ENCODE peak calls at places on chromosomes 6 and 20, in ten cellular contexts. S, M, H, U, I, D, N, X, B and C are unnamed samples.

GRCh38 chr20:15100506-15101160 is 763.2 kb upstream of the FLRT3 start:
- DNase-seq in B (no peak), H (no peak), U (no peak), X (no peak), S (no peak), D (no peak), M (no peak), I (no peak), N (no peak), C (no peak)

GRCh38 chr6:134347916-134348805 is 30.2 kb upstream of the SGK1 start:
- DNase-seq in S (no peak), U (peak), B (no peak), H (no peak), I (no peak), X (no peak), D (no peak), N (no peak), M (peak), C (peak)

GRCh38 chr6:52815167-52816092 is 11.8 kb upstream of the GSTA1 start:
- DNase-seq in S (peak), H (peak), N (peak), X (no peak), U (peak), I (no peak), D (peak), B (no peak), M (peak), C (peak)

GRCh38 chr20:41174782-41175181 is 37.4 kb downstream of the PLCG1 start:
- DNase-seq in U (no peak), M (peak), X (no peak), N (no peak), I (peak), B (peak), D (no peak), H (no peak), S (no peak), C (no peak)

GRCh38 chr6:25329982-25330381 is 50.8 kb downstream of the CARMIL1 start:
- DNase-seq in D (no peak), H (no peak), I (no peak), N (no peak), U (no peak), M (no peak), B (no peak), X (no peak), S (no peak), C (no peak)

GRCh38 chr6:72621243-72622093 is at the start of gene KCNQ5:
- DNase-seq in M (no peak), U (no peak), H (peak), D (no peak), S (peak), X (peak), B (no peak), N (no peak), I (peak), C (peak)

GRCh38 chr6:50655848-50656453 is 57.4 kb upstream of the TFAP2D start:
- DNase-seq in U (no peak), B (no peak), H (peak), M (no peak), D (no peak), X (no peak), I (no peak), S (peak), N (peak), C (no peak)

GRCh38 chr6:132520953-132521352 is 8.0 kb upstream of the STX7 start:
- DNase-seq in D (no peak), H (no peak), S (no peak), N (no peak), M (no peak), X (no peak), B (no peak), I (no peak), U (no peak), C (no peak)

GRCh38 chr20:53916173-53916512 is 154.3 kb downstream of the BCAS1 start:
- DNase-seq in S (no peak), I (no peak), H (no peak), M (no peak), D (no peak), X (no peak), U (no peak), B (no peak), N (no peak), C (no peak)

GRCh38 chr6:169897601-169898358 is 146.4 kb downstream of the ERMARD start:
- DNase-seq in N (no peak), U (no peak), S (no peak), D (no peak), H (no peak), B (no peak), I (peak), M (no peak), X (peak), C (no peak)

GRCh38 chr6:116572162-116572561 is 858 bp downstream of the RWDD1 start:
- DNase-seq in M (no peak), B (no peak), U (no peak), D (peak), H (peak), I (no peak), N (peak), S (no peak), X (no peak), C (no peak)

GRCh38 chr20:60031107-60031506 is 72.9 kb downstream of the CDH26 start:
- DNase-seq in B (no peak), H (no peak), M (no peak), X (no peak), D (no peak), N (no peak), S (no peak), U (no peak), I (no peak), C (no peak)

GRCh38 chr20:61680096-61680495 is 385.6 kb downstream of the TAF4 start:
- DNase-seq in N (no peak), S (no peak), X (no peak), I (no peak), B (no peak), D (no peak), M (no peak), H (no peak), U (no peak), C (no peak)

GRCh38 chr20:23879811-23880374 is 345 bp upstream of the CST5 start:
- DNase-seq in S (no peak), D (no peak), H (no peak), M (no peak), X (no peak), N (peak), I (no peak), B (no peak), U (no peak), C (no peak)

GRCh38 chr6:39892490-39893129 is 41.7 kb downstream of the MOCS1 start:
- DNase-seq in S (peak), U (peak), N (peak), B (peak), I (no peak), D (peak), M (no peak), H (peak), X (no peak), C (peak)

GRCh38 chr20:63402178-63402859 is 41.2 kb upstream of the CHRNA4 start:
- DNase-seq in N (no peak), S (peak), D (no peak), I (no peak), H (no peak), B (no peak), U (no peak), X (no peak), M (no peak), C (no peak)

GRCh38 chr20:61762208-61762710 is 303.4 kb downstream of the TAF4 start:
- DNase-seq in H (no peak), U (no peak), N (no peak), S (no peak), X (no peak), M (no peak), B (no peak), I (no peak), D (no peak), C (no peak)

GRCh38 chr6:24743265-24743943 is 24.4 kb upstream of the C6orf62 start:
- DNase-seq in B (no peak), S (peak), I (no peak), N (no peak), U (no peak), M (peak), D (no peak), X (no peak), H (peak), C (peak)

GRCh38 chr6:114376611-114377206 is 33.9 kb upstream of the HS3ST5 start:
- DNase-seq in B (no peak), U (no peak), H (no peak), M (no peak), X (no peak), D (no peak), I (no peak), N (peak), S (no peak), C (no peak)

GRCh38 chr6:107956586-107957164 is 1.3 kb downstream of the SEC63 start:
- DNase-seq in S (no peak), U (no peak), M (no peak), D (no peak), I (no peak), N (no peak), X (no peak), H (no peak), B (no peak), C (no peak)

GRCh38 chr6:15473174-15473573 is 189.7 kb downstream of the DTNBP1 start:
- DNase-seq in H (no peak), S (no peak), X (no peak), N (no peak), U (no peak), M (no peak), D (no peak), I (no peak), B (no peak), C (no peak)

GRCh38 chr20:3165473-3166337 is 6.0 kb upstream of the FASTKD5 start:
- DNase-seq in M (no peak), D (peak), S (no peak), I (no peak), N (no peak), U (peak), X (no peak), H (no peak), B (peak), C (no peak)

GRCh38 chr6:146697921-146698320 is 99.1 kb downstream of the ADGB start:
- DNase-seq in U (no peak), M (no peak), H (no peak), S (no peak), B (no peak), D (no peak), N (no peak), X (no peak), I (no peak), C (no peak)

GRCh38 chr20:57753332-57754164 is 43.7 kb upstream of the PMEPA1 start:
- DNase-seq in H (no peak), N (no peak), B (peak), S (no peak), U (no peak), X (peak), M (no peak), D (no peak), I (peak), C (no peak)

GRCh38 chr20:56574531-56575142 is 41.6 kb downstream of the FAM209B start:
- DNase-seq in U (peak), X (no peak), I (peak), B (no peak), N (no peak), M (peak), D (no peak), S (no peak), H (peak), C (no peak)

DNA sequence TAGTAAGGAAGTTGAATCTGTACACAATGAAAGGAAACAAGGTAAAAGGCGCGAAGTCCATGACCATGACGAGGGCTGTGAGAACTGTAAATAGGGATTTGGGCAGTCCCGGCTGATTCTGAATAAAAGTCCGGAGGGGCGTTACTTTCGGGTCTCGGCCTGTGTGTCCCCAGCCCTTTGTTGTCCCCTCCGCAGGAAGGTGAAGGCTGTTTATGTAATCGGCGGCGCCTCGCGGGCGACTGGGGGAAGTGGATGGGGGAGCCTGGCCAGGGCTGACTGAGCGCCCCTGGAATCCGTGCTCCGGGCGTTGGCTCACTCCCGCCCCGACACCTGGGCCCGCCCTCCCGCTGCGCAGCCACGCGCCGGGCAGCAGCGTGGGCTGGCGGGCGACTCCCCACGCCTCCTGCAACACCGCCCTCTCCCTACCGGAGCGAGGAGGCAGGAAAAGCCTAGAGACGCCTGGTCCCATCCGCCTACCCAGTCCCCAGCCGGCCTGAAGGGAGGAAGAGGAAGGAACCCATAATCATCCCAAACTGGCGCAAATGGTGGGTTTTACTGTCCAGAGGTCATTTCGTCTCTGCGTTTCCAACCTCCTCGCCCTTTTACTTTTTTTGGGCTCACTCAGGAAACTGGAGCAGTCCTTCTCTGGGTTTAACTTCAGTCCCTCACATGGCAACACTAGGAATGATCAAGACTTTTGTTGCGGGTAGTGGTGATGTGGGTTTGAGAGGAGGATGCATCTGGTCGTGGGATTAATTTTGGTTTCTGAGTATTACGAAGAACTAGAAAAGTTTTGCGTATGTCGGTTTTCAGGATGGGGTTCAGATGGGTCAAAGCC is 12.1 kb downstream of the TRIM31 start:
- DNase-seq in D (peak), H (peak), B (peak), X (peak), I (no peak), S (no peak), U (peak), N (peak), M (peak), C (no peak)
- TF ChIP-seq POLR2A in D (no peak), H (no peak), B (no peak), X (no peak), I (no peak), S (no peak), U (no peak), N (peak), M (no peak), C (no peak)

GRCh38 chr6:37005061-37005810 is at the start of gene FGD2:
- DNase-seq in N (no peak), D (no peak), B (no peak), H (peak), S (no peak), U (no peak), M (no peak), I (peak), X (no peak), C (no peak)
- TF ChIP-seq POLR2A in N (no peak), D (no peak), B (no peak), H (no peak), S (no peak), U (no peak), M (no peak), I (no peak), X (no peak), C (no peak)

GRCh38 chr6:152983637-152984386 is 971 bp upstream of the FBXO5 start:
- DNase-seq in D (peak), S (peak), N (peak), I (peak), H (peak), M (peak), B (peak), X (peak), U (peak), C (peak)
- TF ChIP-seq POLR2A in D (peak), S (peak), N (peak), I (no peak), H (peak), M (no peak), B (peak), X (peak), U (peak), C (peak)

DNA sequence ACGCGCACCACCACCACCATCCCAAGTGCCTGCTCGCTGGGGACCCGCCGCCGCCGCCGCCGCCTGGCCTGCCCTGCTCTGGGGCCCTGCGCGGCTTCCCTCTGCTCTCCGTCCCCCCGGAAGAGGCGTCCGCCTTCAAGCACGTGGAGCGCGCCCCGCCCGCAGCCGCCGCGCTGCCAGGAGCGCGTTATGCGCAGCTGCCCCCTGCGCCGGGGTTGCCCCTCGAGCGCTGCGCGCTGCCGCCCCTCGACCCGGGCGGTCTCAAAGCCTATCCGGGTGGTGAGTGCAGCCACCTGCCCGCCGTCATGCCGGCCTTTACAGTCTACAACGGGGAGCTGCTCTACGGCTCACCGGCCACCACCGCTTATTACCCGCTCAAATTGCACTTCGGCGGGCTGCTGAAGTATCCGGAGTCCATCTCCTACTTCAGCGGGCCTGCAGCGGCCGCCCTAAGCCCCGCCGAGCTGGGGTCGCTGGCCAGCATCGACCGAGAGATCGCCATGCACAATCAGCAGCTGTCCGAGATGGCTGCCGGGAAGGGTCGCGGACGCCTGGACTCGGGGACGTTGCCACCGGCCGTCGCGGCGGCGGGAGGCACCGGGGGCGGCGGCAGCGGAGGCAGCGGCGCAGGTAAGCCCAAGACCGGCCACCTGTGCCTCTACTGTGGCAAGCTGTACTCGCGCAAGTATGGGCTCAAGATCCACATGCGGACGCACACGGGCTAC is 7.2 kb downstream of the PRDM13 start:
- DNase-seq in B (no peak), X (no peak), M (no peak), D (no peak), I (no peak), H (no peak), S (peak), U (no peak), N (no peak), C (no peak)
- TF ChIP-seq POLR2A in B (no peak), X (no peak), M (no peak), D (no peak), I (no peak), H (no peak), S (peak), U (no peak), N (no peak), C (no peak)

DNA sequence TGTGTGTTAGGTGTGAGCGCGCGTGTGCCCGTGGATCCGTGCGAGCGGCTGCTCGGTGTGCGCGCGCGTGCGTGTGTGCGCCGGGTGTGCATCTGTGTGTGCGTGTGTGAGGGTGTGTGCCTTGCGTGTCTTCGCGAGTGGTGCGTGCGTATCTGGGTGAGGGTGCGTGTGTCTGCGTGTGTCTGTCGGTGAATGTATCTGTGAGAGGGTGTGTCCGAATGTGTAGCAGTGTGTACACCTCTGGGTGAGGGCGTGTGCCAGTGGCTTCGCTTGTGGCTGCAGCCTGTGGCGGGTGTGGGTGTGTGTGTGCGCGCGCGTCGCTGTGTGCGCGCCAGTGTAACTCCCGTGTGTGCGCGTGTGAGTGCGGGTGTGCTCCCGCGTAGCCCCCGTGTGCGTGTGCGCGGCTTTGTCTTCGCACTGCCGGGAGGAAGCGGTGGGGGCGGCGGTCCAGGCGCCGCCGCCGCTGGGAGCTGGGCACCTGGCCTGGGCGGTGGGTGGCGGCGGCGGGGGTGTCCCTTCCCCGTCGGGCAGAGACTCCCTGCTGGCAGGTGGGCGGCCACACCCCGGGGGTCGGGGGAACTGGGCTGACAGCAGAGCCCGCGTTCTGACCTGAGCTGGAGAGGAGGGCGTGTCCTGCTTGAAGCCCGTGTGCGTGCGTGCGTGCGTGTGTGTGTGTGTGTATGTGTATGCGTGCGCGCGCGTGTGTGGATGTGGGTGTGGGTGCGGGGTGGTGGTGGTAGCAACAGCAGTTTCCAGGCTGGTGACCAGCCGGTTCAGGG is 61.3 kb upstream of the EPB41L1 start:
- DNase-seq in I (peak), M (no peak), H (peak), D (peak), B (peak), S (peak), U (peak), N (no peak), X (peak), C (no peak)
- TF ChIP-seq POLR2A in I (no peak), M (no peak), H (no peak), D (no peak), B (no peak), S (peak), U (no peak), N (no peak), X (no peak), C (peak)

GRCh38 chr6:142885182-142885867 is 59.7 kb downstream of the HIVEP2 start:
- DNase-seq in U (peak), M (no peak), I (no peak), N (peak), H (no peak), B (peak), D (no peak), S (peak), X (no peak), C (peak)
- TF ChIP-seq POLR2A in U (peak), M (no peak), I (no peak), N (no peak), H (no peak), B (no peak), D (no peak), S (no peak), X (no peak), C (no peak)